ENCODE peak calls at places on chromosomes 6 and 20, in five cellular contexts. E is mammary epithelial cell, W is astrocyte, K is heart left ventricle, O is tibial artery. F is an unnamed sample.
A peak's percentile ranks its signal among the peaks of the same experiment; 100 is the strongest.

GRCh38 chr6:159261983-159262382 is 92.8 kb downstream of the FNDC1 start:
- DNase-seq in E (no peak), W (no peak), K (no peak), O (no peak), F (no peak)

GRCh38 chr6:26064619-26065257 is 22.5 kb upstream of the HFE start:
- DNase-seq in O (no peak), E (peak; percentile 41), K (no peak), W (peak; percentile 18), F (no peak)

GRCh38 chr20:20711413-20711812 is 1.0 kb downstream of the RALGAPA2 start:
- DNase-seq in E (peak; percentile 8), K (no peak), O (no peak), W (no peak), F (no peak)

GRCh38 chr6:68533339-68533795 is 101.7 kb upstream of the ADGRB3 start:
- DNase-seq in O (no peak), E (no peak), W (no peak), K (no peak), F (peak; percentile 39)

GRCh38 chr6:10598084-10598960 is 77.2 kb downstream of the GCNT2 start:
- DNase-seq in O (no peak), K (no peak), E (no peak), W (no peak), F (no peak)

GRCh38 chr20:43955244-43956191 is 40.9 kb downstream of the TOX2 start:
- DNase-seq in K (no peak), W (peak; percentile 92), O (peak; percentile 35), E (peak; percentile 89), F (no peak)

GRCh38 chr6:149913085-149913484 is 9.8 kb downstream of the RAET1G start:
- DNase-seq in K (no peak), E (no peak), W (no peak), O (no peak), F (no peak)

GRCh38 chr6:156719720-156720563 is 57.2 kb upstream of the ARID1B start:
- DNase-seq in K (peak; percentile 94), O (peak; percentile 97), W (peak; percentile 80), E (peak; percentile 93), F (peak; percentile 97)

GRCh38 chr6:79557683-79558082 is 20.5 kb upstream of the LCA5 start:
- DNase-seq in E (no peak), O (no peak), W (no peak), K (no peak), F (no peak)

GRCh38 chr6:107152633-107153032 is 37.3 kb upstream of the BEND3 start:
- DNase-seq in K (no peak), E (no peak), W (no peak), O (no peak), F (no peak)

GRCh38 chr20:11429168-11429567 is 488.5 kb upstream of the BTBD3 start:
- DNase-seq in E (peak; percentile 57), O (no peak), K (no peak), W (no peak), F (no peak)

GRCh38 chr20:9051508-9051907 is 17.4 kb upstream of the PLCB4 start:
- DNase-seq in O (no peak), K (no peak), W (peak; percentile 98), E (peak; percentile 93), F (no peak)

GRCh38 chr6:13407709-13408695 is 79.4 kb downstream of the GFOD1 start:
- DNase-seq in K (no peak), W (peak; percentile 92), E (peak; percentile 99), O (no peak), F (peak; percentile 72)

DNA sequence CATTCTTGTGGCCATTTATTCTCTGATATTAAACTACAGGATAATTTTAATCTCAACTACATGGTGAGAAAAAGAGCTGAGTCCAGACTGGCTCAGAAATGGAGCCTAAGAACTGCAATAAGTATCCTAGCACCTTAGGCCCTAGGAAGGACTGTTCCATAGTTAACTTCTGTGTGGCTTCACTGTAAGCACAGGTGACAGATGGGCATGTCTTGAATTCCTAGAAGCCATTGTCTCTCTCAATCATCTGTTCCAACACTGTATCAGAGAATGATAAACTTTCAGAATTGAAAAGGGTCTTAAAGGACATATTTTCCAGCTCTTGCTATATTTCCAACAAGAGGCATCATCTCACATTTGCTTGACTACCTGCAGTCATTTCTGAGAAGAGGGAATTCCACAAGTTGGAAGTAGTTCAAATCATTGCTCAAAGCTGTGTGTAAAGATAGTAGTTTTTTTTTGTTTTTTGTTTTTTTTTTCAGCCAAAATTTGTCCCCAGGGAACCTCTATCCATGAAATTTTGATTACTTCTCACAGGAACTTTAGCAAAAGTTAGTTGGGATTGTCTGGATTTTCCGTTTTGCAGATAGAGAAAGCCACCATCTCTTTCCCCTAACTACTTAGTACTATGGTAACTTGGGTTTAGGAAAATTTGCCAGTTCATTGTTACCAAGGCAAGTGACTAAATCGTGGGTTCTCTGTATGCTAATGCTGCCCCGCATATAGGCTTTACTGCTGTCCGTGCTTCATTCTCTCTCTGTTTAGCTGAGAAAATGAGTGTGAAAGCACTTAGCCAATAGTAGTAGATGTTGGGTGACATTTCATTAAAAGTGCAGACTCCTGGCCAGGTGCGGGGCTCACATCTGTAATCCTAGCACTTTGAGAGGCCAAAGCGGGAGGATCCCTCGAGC is 47.2 kb downstream of the KCNS1 start:
- DNase-seq in K (no peak), W (no peak), O (no peak), E (no peak), F (no peak)
- H3K4me1 ChIP-seq in K (no peaks in the 10 kb centered on the region), W (peaks cover 16% of the 10 kb centered on the region), O (peaks cover 10% of the 10 kb centered on the region), E (peaks cover 13% of the 10 kb centered on the region), F (peaks cover 45% of the 10 kb centered on the region)

DNA sequence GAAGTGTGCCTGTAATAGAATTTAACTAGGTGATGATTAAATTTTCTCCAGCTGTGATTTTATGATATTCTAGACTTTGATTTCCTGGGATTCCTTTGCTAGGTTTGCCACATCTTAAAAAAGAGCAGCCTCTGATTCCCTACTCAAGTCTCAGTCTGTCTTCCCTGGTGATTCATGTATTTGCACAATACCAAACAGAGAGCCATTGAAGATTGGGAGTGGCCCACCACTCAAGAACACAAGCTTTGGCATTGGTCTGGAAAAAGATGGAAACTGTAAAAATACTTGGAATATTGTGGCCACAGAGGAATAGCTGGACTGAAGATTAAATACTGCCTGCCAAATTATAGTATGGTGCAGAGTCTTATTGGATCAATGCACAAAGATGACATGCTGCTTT is 32.9 kb downstream of the PTCHD4 start:
- DNase-seq in K (no peak), W (no peak), O (no peak), E (peak; percentile 57), F (no peak)
- TF ChIP-seq CTCF in K (no peak), W (no peak), O (no peak), E (no peak), F (no peak)

GRCh38 chr6:35730745-35731413 is 6.0 kb upstream of the ARMC12 start:
- DNase-seq in O (no peak), W (no peak), K (no peak), E (no peak), F (no peak)

GRCh38 chr6:35735452-35735851 is 1.4 kb upstream of the ARMC12 start:
- DNase-seq in O (no peak), W (no peak), E (no peak), K (no peak), F (no peak)

GRCh38 chr6:35731414-35731735 is 5.5 kb upstream of the ARMC12 start:
- DNase-seq in O (peak; percentile 99), K (peak; percentile 95), E (peak; percentile 57), W (peak; percentile 65), F (peak; percentile 98)

GRCh38 chr6:35731736-35732532 is 4.9 kb upstream of the ARMC12 start:
- DNase-seq in E (peak; percentile 87), W (peak; percentile 81), K (peak; percentile 96), O (peak; percentile 97), F (peak; percentile 99)

DNA sequence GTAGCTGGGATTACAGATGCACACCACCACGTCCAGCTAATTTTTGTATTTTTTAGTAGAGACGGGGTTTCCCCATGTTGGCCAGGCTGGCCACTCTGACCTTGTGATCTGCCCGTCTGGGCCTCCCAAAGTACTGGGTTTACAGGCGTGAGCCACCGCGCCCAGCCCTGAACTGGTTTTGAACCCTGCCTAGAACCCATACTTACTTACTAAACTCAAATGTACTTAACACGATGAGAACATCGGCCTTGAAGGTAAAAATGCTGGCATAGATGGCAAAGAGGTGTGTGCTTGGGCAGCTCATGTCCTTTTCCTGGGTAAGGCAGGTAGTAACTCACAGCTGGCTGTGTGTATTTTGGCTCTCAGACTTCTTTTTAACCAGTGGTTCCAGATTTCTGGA is 3.2 kb upstream of the ARMC12 start:
- DNase-seq in W (no peak), E (no peak), O (no peak), K (no peak), F (no peak)
- H3K27ac ChIP-seq in W (no peak overlapping the region), E (no peak overlapping the region), O (peak overlapping the region; percentile 97), K (peak overlapping the region; percentile 99), F (peak overlapping the region; percentile 98)

DNA sequence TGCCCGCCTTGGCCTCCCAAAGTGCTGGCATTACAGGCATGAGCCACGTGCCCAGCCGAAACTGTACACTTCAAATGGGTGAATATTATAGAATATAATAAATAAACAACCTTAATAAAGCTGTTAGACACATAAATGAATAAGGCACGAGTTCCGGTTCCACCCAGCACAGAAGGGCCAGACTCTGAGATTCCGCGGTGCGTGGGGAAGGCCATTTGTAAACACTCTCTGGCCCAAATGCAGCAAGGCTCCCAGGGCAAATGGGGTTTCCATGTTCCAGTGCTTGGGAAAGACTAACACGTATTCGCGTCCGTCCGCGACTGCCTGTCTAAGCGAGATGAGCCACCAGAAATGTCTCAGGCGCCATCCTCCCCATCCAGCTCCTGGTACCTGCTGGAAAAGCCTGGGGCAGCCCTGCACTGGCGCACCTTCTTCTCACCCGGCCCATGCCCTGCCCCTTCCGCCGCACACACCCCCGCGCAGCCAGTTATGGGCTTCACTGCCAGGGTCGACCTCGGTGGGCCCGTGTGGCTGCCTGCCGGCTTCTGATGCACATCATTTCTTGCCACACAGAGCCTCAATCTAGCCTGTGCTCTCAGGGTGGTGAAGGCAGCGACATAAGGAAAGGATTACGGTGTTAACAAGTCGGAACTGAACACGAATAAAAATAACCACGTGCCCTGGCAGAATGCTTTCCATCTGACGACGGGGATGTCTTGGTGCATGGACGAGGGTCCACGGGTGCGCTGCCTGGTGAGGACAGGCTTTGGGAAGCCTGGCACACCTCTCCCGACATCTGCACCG is 5.5 kb upstream of the LSM14B start:
- DNase-seq in W (no peak), O (no peak), E (no peak), K (no peak), F (no peak)
- H3K4me1 ChIP-seq in W (no peaks in the 10 kb centered on the region), O (peaks cover 21% of the 10 kb centered on the region), E (no peaks in the 10 kb centered on the region), K (no peaks in the 10 kb centered on the region), F (peaks cover 9% of the 10 kb centered on the region)

GRCh38 chr6:89706121-89706520 is 67.6 kb upstream of the LYRM2 start:
- DNase-seq in E (no peak), O (no peak), K (no peak), W (no peak), F (no peak)

GRCh38 chr6:89711801-89712200 is 73.3 kb upstream of the LYRM2 start:
- DNase-seq in K (no peak), E (no peak), O (no peak), W (no peak), F (no peak)

GRCh38 chr6:89707766-89708165 is 69.2 kb upstream of the LYRM2 start:
- DNase-seq in W (no peak), O (no peak), K (no peak), E (peak; percentile 40), F (no peak)

GRCh38 chr6:89702349-89702748 is 63.8 kb upstream of the LYRM2 start:
- DNase-seq in K (no peak), E (no peak), W (no peak), O (no peak), F (no peak)

GRCh38 chr6:89708316-89708715 is 69.8 kb upstream of the LYRM2 start:
- DNase-seq in O (no peak), W (no peak), K (no peak), E (no peak), F (no peak)
- TF ChIP-seq CTCF in O (no peak), W (no peak), K (no peak), E (no peak), F (no peak)